ENCODE peak calls at places on chromosomes 11 and 22, in seven cellular contexts. N, W, H, Y, X, S and A are unnamed samples.
A peak's percentile ranks its signal among the peaks of the same experiment; 100 is the strongest.

GRCh38 chr22:36308880-36309279 is 55.9 kb downstream of the APOL1 start:
- DNase-seq in H (no peak), N (no peak), Y (no peak), S (no peak), X (no peak), W (no peak), A (no peak)

GRCh38 chr11:33588056-33588455 is 112.6 kb downstream of the C11orf91 start:
- DNase-seq in W (no peak), X (no peak), Y (no peak), N (no peak), H (no peak), S (no peak), A (no peak)

GRCh38 chr11:94928146-94928995 is 45.0 kb downstream of the CWC15 start:
- DNase-seq in H (no peak), N (no peak), S (no peak), X (no peak), W (no peak), Y (no peak), A (no peak)

GRCh38 chr22:48475661-48476345 is 1351.9 kb downstream of the BRD1 start:
- DNase-seq in H (no peak), S (no peak), W (no peak), N (no peak), X (no peak), Y (no peak), A (no peak)

GRCh38 chr11:126413426-126413825 is 57.9 kb downstream of the ST3GAL4 start:
- DNase-seq in N (no peak), W (no peak), S (no peak), X (no peak), H (no peak), Y (no peak), A (no peak)

GRCh38 chr22:19943665-19944026 is 2.0 kb upstream of the TXNRD2 start:
- DNase-seq in X (peak; percentile 61), N (no peak), Y (no peak), H (no peak), W (no peak), S (peak; percentile 85), A (no peak)

GRCh38 chr11:40241524-40242037 is 1217.9 kb downstream of the LRRC4C start:
- DNase-seq in H (no peak), W (no peak), N (no peak), S (peak; percentile 47), Y (peak; percentile 11), X (no peak), A (no peak)

GRCh38 chr11:64360403-64360980 is 1.5 kb downstream of the RPS6KA4 start:
- DNase-seq in S (no peak), N (no peak), Y (no peak), H (no peak), X (no peak), W (no peak), A (no peak)

GRCh38 chr11:133905677-133906156 is 51.1 kb downstream of the IGSF9B start:
- DNase-seq in W (no peak), S (no peak), X (no peak), H (no peak), N (no peak), Y (no peak), A (no peak)

GRCh38 chr11:133903056-133903455 is 53.7 kb downstream of the IGSF9B start:
- DNase-seq in W (no peak), Y (no peak), N (no peak), H (no peak), S (no peak), X (no peak), A (no peak)

GRCh38 chr11:133904818-133905515 is 51.8 kb downstream of the IGSF9B start:
- DNase-seq in S (no peak), Y (no peak), N (no peak), H (no peak), W (no peak), X (no peak), A (no peak)

GRCh38 chr11:133902506-133902905 is 54.3 kb downstream of the IGSF9B start:
- DNase-seq in H (no peak), W (no peak), N (no peak), Y (no peak), S (no peak), X (no peak), A (no peak)

DNA sequence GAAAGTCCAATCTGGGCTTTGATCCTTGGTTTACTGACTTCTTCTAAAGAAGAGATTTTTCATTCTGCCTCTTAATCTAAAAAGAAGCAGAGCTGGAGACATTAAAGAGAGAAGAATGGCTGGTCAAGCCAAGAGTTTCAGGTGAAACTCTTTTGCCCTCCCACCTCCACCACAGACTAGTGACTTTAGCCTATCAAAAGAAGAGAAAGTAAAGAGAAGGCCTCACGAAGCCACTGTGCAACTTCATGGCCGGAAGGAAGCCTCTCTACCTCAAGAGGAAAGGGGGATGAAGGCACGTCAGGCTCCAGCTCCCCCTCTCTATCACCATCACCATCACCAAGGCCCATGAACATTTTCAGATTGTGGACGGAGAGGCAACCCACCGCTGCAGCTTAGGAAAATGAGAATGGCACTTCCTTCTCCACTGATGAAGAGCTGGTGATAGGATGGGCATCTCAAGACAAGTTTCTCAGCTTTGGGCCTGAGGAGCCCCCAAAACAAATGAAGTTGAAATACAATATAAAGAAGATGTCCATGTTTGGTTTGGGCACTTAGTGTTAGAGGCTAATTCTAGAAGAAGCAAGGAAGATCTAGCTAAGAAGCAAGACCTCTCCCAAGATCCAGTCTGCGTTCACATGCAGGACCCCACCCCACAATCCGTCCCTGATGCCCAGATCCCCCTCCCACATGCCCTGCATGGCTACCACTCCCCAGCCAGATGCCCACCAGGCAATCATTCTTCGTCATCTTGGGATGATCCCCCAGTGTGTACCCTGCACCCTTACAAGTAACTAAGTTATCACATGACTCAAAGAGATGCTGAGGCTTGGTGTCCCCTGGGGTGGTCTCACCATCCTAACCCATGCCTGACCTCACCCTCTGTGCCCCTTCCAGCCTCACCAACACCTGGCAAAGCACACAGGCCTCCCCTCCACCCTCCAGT is 52.6 kb downstream of the IGSF9B start:
- DNase-seq in H (no peak), N (no peak), S (no peak), W (no peak), Y (no peak), X (no peak), A (no peak)
- H3K36me3 ChIP-seq in H (peaks cover 50% of the 10 kb centered on the region), N (no peaks in the 10 kb centered on the region), S (no peaks in the 10 kb centered on the region), W (peaks cover 33% of the 10 kb centered on the region), Y (no peaks in the 10 kb centered on the region), X (no peaks in the 10 kb centered on the region), A (no peaks in the 10 kb centered on the region)

GRCh38 chr22:38489142-38489541 is 17.0 kb downstream of the DDX17 start:
- DNase-seq in X (no peak), S (no peak), W (no peak), Y (no peak), N (no peak), H (no peak), A (no peak)
- H3K36me3 ChIP-seq in X (peaks cover 80% of the 10 kb centered on the region), S (peaks cover 42% of the 10 kb centered on the region), W (peaks cover 100% of the 10 kb centered on the region), Y (peaks cover 78% of the 10 kb centered on the region), N (no peaks in the 10 kb centered on the region), H (peaks cover 100% of the 10 kb centered on the region), A (peaks cover 72% of the 10 kb centered on the region)

DNA sequence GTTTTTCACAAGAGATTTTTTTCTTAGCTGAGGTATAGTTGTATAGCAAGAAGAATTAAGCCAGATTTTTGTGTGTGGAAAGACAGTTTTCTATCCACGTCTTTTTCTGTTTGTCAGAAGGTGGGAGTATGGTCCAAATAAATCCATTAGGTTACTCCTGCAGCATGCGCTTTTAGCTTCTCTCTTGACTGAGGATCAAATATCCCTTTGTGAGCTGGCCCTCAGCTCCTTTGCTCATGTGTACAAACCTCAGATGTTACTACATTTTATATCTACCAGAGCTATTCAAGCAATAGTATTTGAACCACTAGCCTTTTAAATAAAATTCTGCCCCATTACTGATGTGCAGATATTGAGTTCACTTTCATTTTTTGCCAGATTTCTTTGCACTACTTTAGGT is 8.8 kb upstream of the SIDT2 start:
- DNase-seq in W (no peak), H (no peak), S (no peak), N (no peak), Y (no peak), X (no peak), A (no peak)
- H3K36me3 ChIP-seq in W (peaks cover 60% of the 10 kb centered on the region), H (peaks cover 40% of the 10 kb centered on the region), S (peaks cover 18% of the 10 kb centered on the region), N (no peaks in the 10 kb centered on the region), Y (peaks cover 14% of the 10 kb centered on the region), X (peaks cover 43% of the 10 kb centered on the region), A (peaks cover 22% of the 10 kb centered on the region)

DNA sequence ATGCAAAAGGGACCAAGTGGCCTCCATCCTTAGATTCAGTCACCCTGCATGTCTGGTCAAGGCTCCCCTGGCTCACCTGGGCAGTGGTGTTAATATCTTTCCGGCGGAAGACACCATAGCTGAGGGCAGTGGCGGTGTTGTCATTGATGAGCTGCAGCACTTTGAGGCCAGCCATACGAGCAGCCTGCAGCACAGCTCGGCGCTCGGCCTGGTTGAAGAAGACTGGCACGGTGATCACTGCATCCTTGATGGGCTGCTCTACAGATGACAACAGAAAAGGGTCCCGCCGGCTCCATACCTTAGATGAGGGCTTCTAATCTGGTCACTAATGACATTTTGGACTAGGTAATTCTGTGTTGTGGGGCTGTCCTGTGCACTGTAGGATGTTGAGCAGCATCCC is 2.6 kb downstream of the HYOU1 start:
- DNase-seq in Y (no peak), H (no peak), X (no peak), W (no peak), S (no peak), N (no peak), A (no peak)
- H3K36me3 ChIP-seq in Y (peaks cover 15% of the 10 kb centered on the region), H (peaks cover 57% of the 10 kb centered on the region), X (peaks cover 53% of the 10 kb centered on the region), W (peaks cover 61% of the 10 kb centered on the region), S (peaks cover 31% of the 10 kb centered on the region), N (no peaks in the 10 kb centered on the region), A (peaks cover 20% of the 10 kb centered on the region)